ENCODE peak calls at places on chromosomes 4 and X, in five cellular contexts. W is CD8-positive, alpha-beta memory T cell; R is NCI-H1930; X is lower lobe of right lung; Y is foreskin fibroblast. T is an unnamed sample.

GRCh38 chrX:150062292-150063137 is 124.2 kb upstream of the EOLA2 start:
- DNase-seq in X (no peak), W (no peak), R (no peak), Y (peak), T (no peak)

GRCh38 chr4:20109395-20109794 is 142.3 kb upstream of the SLIT2 start:
- DNase-seq in W (no peak), Y (peak), R (no peak), X (no peak), T (no peak)

GRCh38 chrX:47224896-47225290 is 6.4 kb downstream of the CDK16 start:
- DNase-seq in X (no peak), Y (no peak), R (no peak), W (no peak), T (no peak)

GRCh38 chr4:33395731-33396485 is 2675.7 kb downstream of the PCDH7 start:
- DNase-seq in W (no peak), Y (no peak), R (no peak), X (no peak), T (no peak)

GRCh38 chr4:57055873-57056272 is 54.3 kb downstream of the IGFBP7 start:
- DNase-seq in Y (no peak), W (no peak), X (no peak), R (no peak), T (no peak)

GRCh38 chr4:27648416-27648815 is 787.8 kb downstream of the STIM2 start:
- DNase-seq in W (no peak), Y (no peak), R (no peak), X (no peak), T (no peak)

GRCh38 chr4:185190001-185190856 is 13.6 kb downstream of the CFAP97 start:
- DNase-seq in Y (no peak), W (no peak), R (no peak), X (no peak), T (no peak)

GRCh38 chrX:26918633-26919032 is 544.5 kb downstream of the PPP4R3C start:
- DNase-seq in W (no peak), X (no peak), Y (no peak), R (peak), T (no peak)

GRCh38 chr4:17468638-17469221 is 43.2 kb downstream of the QDPR start:
- DNase-seq in X (no peak), Y (peak), R (no peak), W (no peak), T (no peak)

GRCh38 chr4:39657465-39657864 is 18.8 kb upstream of the SMIM14 start:
- DNase-seq in W (no peak), R (no peak), X (no peak), Y (no peak), T (no peak)

GRCh38 chr4:74114234-74114633 is 15.2 kb upstream of the CXCL2 start:
- DNase-seq in R (no peak), X (no peak), Y (peak), W (no peak), T (no peak)

GRCh38 chrX:70434352-70434866 is 10.2 kb upstream of the DLG3 start:
- DNase-seq in X (peak), R (peak), Y (peak), W (no peak), T (peak)

GRCh38 chr4:182827166-182827565 is 90.0 kb downstream of the DCTD start:
- DNase-seq in X (no peak), R (no peak), W (no peak), Y (no peak), T (peak)

GRCh38 chr4:139050436-139050835 is 34.9 kb downstream of the NOCT start:
- DNase-seq in X (no peak), R (no peak), W (no peak), Y (no peak), T (no peak)

GRCh38 chr4:55396305-55397023 is 707 bp downstream of the TMEM165 start:
- DNase-seq in R (no peak), X (peak), Y (no peak), W (peak), T (no peak)

GRCh38 chr4:184163813-184164212 is 53.9 kb downstream of the ENPP6 start:
- DNase-seq in W (no peak), X (peak), Y (no peak), R (peak), T (no peak)

GRCh38 chr4:124868495-124868894 is 156.0 kb upstream of the ANKRD50 start:
- DNase-seq in Y (no peak), R (no peak), W (no peak), X (no peak), T (no peak)

GRCh38 chr4:17773125-17773698 is 8.2 kb downstream of the FAM184B start:
- DNase-seq in R (no peak), X (no peak), Y (no peak), W (no peak), T (no peak)

GRCh38 chr4:124948976-124949597 is 236.6 kb upstream of the ANKRD50 start:
- DNase-seq in X (no peak), Y (peak), R (no peak), W (no peak), T (no peak)

GRCh38 chrX:110143454-110144210 is 140.7 kb downstream of the TMEM164 start:
- DNase-seq in X (no peak), W (no peak), Y (no peak), R (no peak), T (no peak)

GRCh38 chrX:3231766-3232165 is 114.7 kb downstream of the MXRA5 start:
- DNase-seq in W (no peak), X (no peak), R (no peak), Y (no peak), T (no peak)

GRCh38 chr4:145507636-145508035 is 26.0 kb downstream of the SMAD1 start:
- DNase-seq in X (no peak), Y (no peak), R (no peak), W (no peak), T (no peak)

GRCh38 chrX:6891404-6891803 is 256.1 kb upstream of the STS start:
- DNase-seq in R (no peak), W (no peak), X (no peak), Y (no peak), T (no peak)

GRCh38 chr4:183807420-183808101 is 97.5 kb upstream of the STOX2 start:
- DNase-seq in R (no peak), Y (no peak), W (no peak), X (no peak), T (no peak)

GRCh38 chrX:151736685-151737084 is 2.1 kb downstream of the CNGA2 start:
- DNase-seq in R (no peak), X (no peak), W (no peak), Y (no peak), T (no peak)

T was measured in RWPE2.